ENCODE peak calls at places on chromosomes 12 and 14, in four cellular contexts. E is A549, D is GM23248, N is NCI-H1105 treated with DMSO at 0.1 percent for 48 hours. P is an unnamed sample.

GRCh38 chr12:99996095-99996494 is 11.4 kb upstream of the ANKS1B start:
- DNase-seq in N (no peak), D (no peak), E (no peak), P (no peak)

GRCh38 chr12:321606-322326 is 59.1 kb upstream of the SLC6A13 start:
- DNase-seq in E (no peak), N (peak), D (peak), P (peak)

GRCh38 chr12:108423486-108423885 is 84.4 kb upstream of the CMKLR1 start:
- DNase-seq in N (no peak), E (no peak), D (no peak), P (no peak)

GRCh38 chr12:17618831-17619230 is 471.2 kb downstream of the RERGL start:
- DNase-seq in E (no peak), D (no peak), N (no peak), P (no peak)

GRCh38 chr12:131511391-131511802 is 199.5 kb upstream of the SFSWAP start:
- DNase-seq in N (no peak), D (peak), E (no peak), P (peak)

GRCh38 chr12:94427520-94428381 is 31.9 kb downstream of the CEP83 start:
- DNase-seq in N (peak), E (no peak), D (peak), P (peak)

GRCh38 chr12:47844264-47845020 is 24.7 kb upstream of the HDAC7 start:
- DNase-seq in D (peak), E (no peak), N (no peak), P (no peak)

GRCh38 chr12:91892081-91892855 is 253.4 kb downstream of the BTG1 start:
- DNase-seq in D (no peak), E (no peak), N (no peak), P (no peak)

GRCh38 chr14:68145539-68145938 is 326.0 kb downstream of the RAD51B start:
- DNase-seq in D (peak), N (no peak), E (no peak), P (peak)

GRCh38 chr14:75293920-75294648 is 15.5 kb downstream of the FOS start:
- DNase-seq in D (peak), N (peak), E (peak), P (peak)

GRCh38 chr14:96303981-96304380 is 48.0 kb downstream of the BDKRB1 start:
- DNase-seq in E (no peak), D (peak), N (no peak), P (no peak)

GRCh38 chr14:95340201-95340697 is 20.5 kb upstream of the CLMN start:
- DNase-seq in D (no peak), E (peak), N (no peak), P (no peak)

GRCh38 chr12:49535921-49536525 is 2.8 kb upstream of the KCNH3 start:
- DNase-seq in D (peak), E (no peak), N (no peak), P (no peak)

GRCh38 chr12:108888031-108888430 is 8.1 kb downstream of the DAO start:
- DNase-seq in N (peak), E (no peak), D (no peak), P (no peak)

GRCh38 chr14:51566831-51567582 is 84.7 kb upstream of the FRMD6 start:
- DNase-seq in D (no peak), E (no peak), N (no peak), P (no peak)

GRCh38 chr14:36430662-36431084 is 89.4 kb downstream of the NKX2-1 start:
- DNase-seq in N (no peak), E (no peak), D (no peak), P (no peak)

GRCh38 chr12:52980096-52980694 is 26.1 kb upstream of the EIF4B start:
- DNase-seq in N (no peak), E (no peak), D (no peak), P (no peak)

GRCh38 chr14:97655169-97655948 is 858.2 kb downstream of the VRK1 start:
- DNase-seq in E (no peak), N (no peak), D (no peak), P (no peak)

GRCh38 chr14:100476012-100476822 is 111.0 kb downstream of the BEGAIN start:
- DNase-seq in E (peak), N (no peak), D (peak), P (peak)

GRCh38 chr12:111426341-111427185 is 20.8 kb downstream of the SH2B3 start:
- DNase-seq in D (peak), N (no peak), E (no peak), P (peak)

GRCh38 chr12:30977537-30978349 is 51.2 kb downstream of the TSPAN11 start:
- DNase-seq in D (no peak), N (no peak), E (no peak), P (no peak)

GRCh38 chr12:16881986-16882385 is 276.0 kb upstream of the LMO3 start:
- DNase-seq in N (peak), D (no peak), E (no peak), P (no peak)

GRCh38 chr12:109504068-109504467 is 26.6 kb downstream of the UBE3B start:
- DNase-seq in N (peak), D (no peak), E (no peak), P (no peak)

GRCh38 chr14:64584185-64584584 is 34.4 kb downstream of the PPP1R36 start:
- DNase-seq in N (no peak), D (no peak), E (no peak), P (no peak)

GRCh38 chr14:26008290-26008689 is 589.5 kb downstream of the NOVA1 start:
- DNase-seq in D (peak), E (no peak), N (no peak), P (peak)

GRCh38 chr12:8145754-8146415 is 10.9 kb upstream of the ZNF705A start:
- DNase-seq in D (peak), E (no peak), N (no peak), P (peak)

GRCh38 chr12:118164798-118165486 is 29.0 kb downstream of the PEBP1 start:
- DNase-seq in D (peak), E (peak), N (peak), P (peak)

GRCh38 chr14:90805662-90806548 is 10.3 kb downstream of the TTC7B start:
- DNase-seq in E (no peak), D (peak), N (no peak), P (peak)

GRCh38 chr12:78964521-78964920 is 99.9 kb downstream of the SYT1 start:
- DNase-seq in D (peak), E (no peak), N (no peak), P (peak)

GRCh38 chr12:26748741-26749431 is 84.1 kb downstream of the ITPR2 start:
- DNase-seq in D (peak), E (no peak), N (no peak), P (peak)

GRCh38 chr12:110639336-110640178 is 25.6 kb downstream of the TCTN1 start:
- DNase-seq in E (no peak), D (peak), N (no peak), P (peak)

GRCh38 chr12:51307655-51308593 is 16.1 kb downstream of the BIN2 start:
- DNase-seq in E (peak), N (no peak), D (peak), P (peak)